ENCODE peak calls at places on chromosomes 2 and 18, in six cellular contexts. B is stomach, Y is upper lobe of right lung, N is HepG2, X is body of pancreas, A is endodermal cell. S is an unnamed sample. For H3K36me3, the result is how much of the 10 kb centered on the place peaks cover.

GRCh38 chr18:59779979-59780378 is 82.8 kb upstream of the CCBE1 start:
- DNase-seq in B (no peak), Y (no peak), N (no peak), X (no peak), A (no peak), S (no peak)

GRCh38 chr18:55592572-55592971 is 4.6 kb upstream of the TCF4 start:
- DNase-seq in B (no peak), Y (no peak), N (no peak), X (no peak), A (no peak), S (no peak)

GRCh38 chr2:85830645-85831044 is 58.1 kb downstream of the ST3GAL5 start:
- DNase-seq in B (no peak), Y (no peak), N (no peak), X (no peak), A (no peak), S (no peak)

GRCh38 chr2:21118302-21118920 is 5.4 kb upstream of the TDRD15 start:
- DNase-seq in B (no peak), Y (no peak), N (peak), X (no peak), A (peak), S (no peak)

GRCh38 chr18:69239849-69240248 is 160.8 kb upstream of the DOK6 start:
- DNase-seq in B (no peak), Y (no peak), N (no peak), X (no peak), A (no peak), S (no peak)

GRCh38 chr2:62305421-62306176 is 109.7 kb downstream of the B3GNT2 start:
- DNase-seq in B (no peak), Y (no peak), N (no peak), X (no peak), A (peak), S (no peak)

GRCh38 chr18:22223263-22223960 is 54.0 kb downstream of the GATA6 start:
- DNase-seq in B (peak), Y (peak), N (peak), X (peak), A (peak), S (peak)

GRCh38 chr2:225013432-225014048 is 28.7 kb downstream of the DOCK10 start:
- DNase-seq in B (no peak), Y (no peak), N (no peak), X (no peak), A (no peak), S (no peak)

GRCh38 chr2:161409308-161409707 is 6.8 kb upstream of the TBR1 start:
- DNase-seq in B (no peak), Y (no peak), N (no peak), X (no peak), A (no peak), S (no peak)

GRCh38 chr2:33013684-33014110 is 66.9 kb downstream of the LTBP1 start:
- DNase-seq in B (no peak), Y (no peak), N (no peak), X (no peak), A (no peak), S (no peak)

GRCh38 chr2:122167561-122167960 is 412.1 kb downstream of the TSN start:
- DNase-seq in B (no peak), Y (no peak), N (no peak), X (no peak), A (no peak), S (no peak)
- H3K27ac ChIP-seq in B (no peak), Y (no peak), N (no peak), X (no peak), A (no peak), S (no peak)

GRCh38 chr2:105782123-105782522 is 37.4 kb downstream of the NCK2 start:
- DNase-seq in B (no peak), Y (no peak), N (no peak), X (no peak), A (no peak), S (no peak)
- H3K4me3 ChIP-seq in B (no peak), Y (no peak), N (no peak), X (no peak), A (no peak), S (no peak)

GRCh38 chr2:1649871-1650473 is 94.3 kb downstream of the PXDN start:
- DNase-seq in B (no peak), Y (no peak), N (no peak), X (no peak), A (peak), S (no peak)
- H3K36me3 ChIP-seq in B (under half), Y (under half), N (under half), X (under half), A (half or more), S (under half)

GRCh38 chr2:10661846-10662245 is 27.9 kb downstream of the NOL10 start:
- DNase-seq in B (no peak), Y (no peak), N (no peak), X (no peak), A (no peak), S (no peak)

GRCh38 chr2:10658041-10658913 is 31.5 kb downstream of the NOL10 start:
- DNase-seq in B (no peak), Y (no peak), N (no peak), X (no peak), A (no peak), S (no peak)

GRCh38 chr2:10658914-10659257 is 30.9 kb downstream of the NOL10 start:
- DNase-seq in B (no peak), Y (no peak), N (no peak), X (no peak), A (no peak), S (no peak)

GRCh38 chr2:10655841-10656225 is 33.9 kb downstream of the NOL10 start:
- DNase-seq in B (no peak), Y (no peak), N (no peak), X (no peak), A (no peak), S (no peak)

DNA sequence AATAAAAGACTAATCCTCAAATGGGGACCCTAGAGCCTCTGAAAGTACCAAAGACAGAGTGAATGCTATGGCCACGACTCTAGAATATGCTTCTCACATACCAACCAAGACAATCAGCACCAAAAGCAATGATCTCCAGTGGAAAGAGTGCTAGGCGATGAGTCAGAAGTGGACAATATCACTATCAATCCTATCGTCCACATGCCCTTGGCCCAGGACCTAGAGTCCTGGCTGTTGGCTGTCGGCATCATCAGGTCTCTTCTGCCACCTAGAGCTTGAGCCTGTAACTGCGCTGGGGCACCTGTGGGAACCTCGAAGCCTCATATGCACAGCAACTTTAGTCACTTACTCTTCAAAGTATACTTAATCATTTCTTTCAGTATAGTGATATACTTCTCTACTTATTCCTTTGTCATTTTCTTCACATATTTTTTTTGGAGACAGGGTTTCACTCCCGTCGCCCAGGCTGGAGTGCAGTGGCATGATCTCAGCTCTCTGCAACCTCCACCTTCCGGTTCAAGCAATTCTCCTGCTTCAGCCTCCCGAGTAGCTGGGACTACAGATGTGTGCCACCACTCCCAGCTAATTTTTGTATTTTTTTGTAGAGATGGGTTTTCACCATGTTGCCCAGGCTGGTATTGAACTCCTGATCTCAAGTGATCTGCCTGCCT is 29.7 kb downstream of the NOL10 start:
- DNase-seq in B (peak), Y (no peak), N (peak), X (peak), A (peak), S (peak)
- H3K27ac ChIP-seq in B (no peak), Y (no peak), N (no peak), X (no peak), A (no peak), S (no peak)

GRCh38 chr2:60437080-60437765 is 116.2 kb downstream of the BCL11A start:
- DNase-seq in B (no peak), Y (no peak), N (no peak), X (no peak), A (peak), S (no peak)
- H3K4me3 ChIP-seq in B (no peak), Y (no peak), N (no peak), X (no peak), A (no peak), S (no peak)

GRCh38 chr2:171837736-171838135 is 56.3 kb downstream of the SLC25A12 start:
- DNase-seq in B (no peak), Y (no peak), N (peak), X (no peak), A (no peak), S (no peak)
- H3K36me3 ChIP-seq in B (half or more), Y (under half), N (under half), X (under half), A (under half), S (under half)

DNA sequence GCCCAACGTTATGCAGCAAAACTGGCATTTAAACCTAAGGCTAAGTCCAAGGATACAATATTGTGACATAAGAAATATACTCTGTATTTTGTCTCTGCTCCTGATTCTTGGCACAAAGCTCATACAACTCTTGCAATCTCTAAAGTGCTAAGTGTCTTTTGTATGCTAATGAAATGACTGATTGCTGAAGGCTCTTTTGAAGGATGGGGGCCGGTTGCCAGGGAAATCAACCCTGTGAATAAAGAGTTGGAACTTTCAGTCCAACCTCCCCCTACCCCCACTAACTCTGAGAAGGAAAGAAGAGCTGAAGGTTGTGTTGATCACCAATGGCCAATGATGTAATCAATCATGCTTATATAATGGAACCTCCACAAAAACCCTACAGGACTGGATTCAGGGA is 40.3 kb downstream of the SESTD1 start:
- DNase-seq in B (no peak), Y (no peak), N (no peak), X (no peak), A (no peak), S (no peak)
- H3K27ac ChIP-seq in B (no peak), Y (no peak), N (no peak), X (no peak), A (peak), S (no peak)

GRCh38 chr2:174326880-174327558 is 7.7 kb upstream of the SP9 start:
- DNase-seq in B (no peak), Y (no peak), N (no peak), X (no peak), A (peak), S (no peak)
- H3K4me3 ChIP-seq in B (peak), Y (peak), N (no peak), X (no peak), A (peak), S (peak)

GRCh38 chr2:238862701-238863100 is 14.8 kb downstream of the TWIST2 start:
- DNase-seq in B (no peak), Y (no peak), N (no peak), X (no peak), A (no peak), S (no peak)
- H3K36me3 ChIP-seq in B (under half), Y (under half), N (under half), X (under half), A (under half), S (under half)

S was measured in thoracic aorta.